ENCODE peak calls at places on chromosomes 13 and 19, in ten cellular contexts. M is GM23338, W is psoas muscle, E is H1, X is IMR-90, K is body of pancreas, S is breast epithelium, G is fibroblast of lung, L is cardiac muscle cell, B is SK-N-SH. Z is an unnamed sample. For H3K36me3 and H3K4me1, the result is how much of the 10 kb centered on the place peaks cover.

GRCh38 chr13:67133476-67133875 is 96.7 kb downstream of the PCDH9 start:
- DNase-seq in M (no peak), W (no peak), E (no peak), X (peak), K (no peak), S (no peak), G (no peak), L (peak), B (no peak), Z (no peak)

GRCh38 chr13:80668452-80668851 is 327.5 kb upstream of the SPRY2 start:
- DNase-seq in M (no peak), W (no peak), E (no peak), X (no peak), K (no peak), S (no peak), G (no peak), L (no peak), B (no peak), Z (no peak)

GRCh38 chr19:45613926-45614725 is 12.1 kb upstream of the GPR4 start:
- DNase-seq in M (no peak), W (no peak), E (no peak), X (peak), K (peak), S (no peak), G (peak), L (peak), B (no peak), Z (no peak)

GRCh38 chr19:14107581-14108461 is 9.7 kb downstream of the PRKACA start:
- DNase-seq in M (no peak), W (peak), E (no peak), X (no peak), K (no peak), S (no peak), G (no peak), L (peak), B (no peak), Z (no peak)

GRCh38 chr19:53809518-53810186 is 14.5 kb downstream of the NLRP12 start:
- DNase-seq in M (peak), W (no peak), E (peak), X (no peak), K (no peak), S (no peak), G (no peak), L (no peak), B (peak), Z (no peak)

GRCh38 chr13:27960362-27961226 is 8.5 kb downstream of the CDX2 start:
- DNase-seq in M (peak), W (no peak), E (no peak), X (no peak), K (peak), S (peak), G (peak), L (peak), B (peak), Z (peak)

GRCh38 chr19:23762884-23763711 is 4.4 kb upstream of the ZNF681 start:
- DNase-seq in M (peak), W (peak), E (peak), X (peak), K (peak), S (peak), G (peak), L (peak), B (peak), Z (peak)

GRCh38 chr13:30735025-30735967 is at the start of gene ALOX5AP:
- DNase-seq in M (no peak), W (no peak), E (no peak), X (no peak), K (no peak), S (no peak), G (no peak), L (no peak), B (no peak), Z (no peak)

GRCh38 chr19:10855879-10856522 is 7.8 kb downstream of the C19orf38 start:
- DNase-seq in M (peak), W (no peak), E (no peak), X (no peak), K (no peak), S (no peak), G (no peak), L (peak), B (peak), Z (no peak)

GRCh38 chr13:73259061-73259908 is 200.5 kb downstream of the KLF5 start:
- DNase-seq in M (no peak), W (no peak), E (no peak), X (peak), K (no peak), S (no peak), G (peak), L (peak), B (no peak), Z (no peak)

GRCh38 chr13:51034906-51035305 is 76.2 kb downstream of the C13orf42 start:
- DNase-seq in M (no peak), W (no peak), E (no peak), X (no peak), K (no peak), S (no peak), G (no peak), L (no peak), B (no peak), Z (no peak)

GRCh38 chr13:95641961-95642621 is 2.4 kb downstream of the DZIP1 start:
- DNase-seq in M (peak), W (peak), E (no peak), X (peak), K (peak), S (no peak), G (peak), L (peak), B (peak), Z (peak)

GRCh38 chr19:14354445-14354844 is 26.8 kb upstream of the ADGRE5 start:
- DNase-seq in M (no peak), W (no peak), E (no peak), X (no peak), K (no peak), S (no peak), G (no peak), L (no peak), B (peak), Z (no peak)

GRCh38 chr19:1424182-1424955 is 13.8 kb upstream of the RPS15 start:
- DNase-seq in M (no peak), W (no peak), E (no peak), X (no peak), K (no peak), S (no peak), G (no peak), L (no peak), B (no peak), Z (no peak)

GRCh38 chr19:30029721-30030510 is 87.9 kb downstream of the URI1 start:
- DNase-seq in M (no peak), W (no peak), E (no peak), X (peak), K (no peak), S (no peak), G (peak), L (no peak), B (no peak), Z (no peak)

GRCh38 chr19:8352134-8352827 is 9.2 kb upstream of the KANK3 start:
- DNase-seq in M (peak), W (peak), E (no peak), X (peak), K (no peak), S (no peak), G (no peak), L (peak), B (no peak), Z (no peak)

GRCh38 chr19:8304841-8305621 is 3.1 kb downstream of the CD320 start:
- DNase-seq in M (peak), W (peak), E (no peak), X (no peak), K (peak), S (peak), G (no peak), L (no peak), B (peak), Z (peak)

GRCh38 chr19:45164577-45165335 is 4.0 kb upstream of the NKPD1 start:
- DNase-seq in M (peak), W (no peak), E (peak), X (peak), K (peak), S (peak), G (peak), L (peak), B (no peak), Z (peak)

GRCh38 chr19:7928741-7929701 is 3.1 kb upstream of the CTXN1 start:
- DNase-seq in M (peak), W (peak), E (no peak), X (peak), K (peak), S (no peak), G (peak), L (peak), B (peak), Z (no peak)

GRCh38 chr13:74675185-74675584 is 541.0 kb upstream of the KLF12 start:
- DNase-seq in M (no peak), W (no peak), E (no peak), X (peak), K (no peak), S (no peak), G (peak), L (no peak), B (no peak), Z (no peak)

GRCh38 chr19:1807695-1808394 is 4.2 kb downstream of the ATP8B3 start:
- DNase-seq in M (no peak), W (peak), E (no peak), X (no peak), K (no peak), S (no peak), G (no peak), L (no peak), B (no peak), Z (no peak)

GRCh38 chr19:7737215-7737614 is 5.3 kb upstream of the CLEC4G start:
- DNase-seq in M (peak), W (no peak), E (no peak), X (no peak), K (no peak), S (no peak), G (no peak), L (no peak), B (no peak), Z (peak)

GRCh38 chr19:46271488-46272197 is 25.2 kb upstream of the HIF3A start:
- DNase-seq in M (no peak), W (no peak), E (no peak), X (peak), K (no peak), S (no peak), G (no peak), L (peak), B (no peak), Z (no peak)

DNA sequence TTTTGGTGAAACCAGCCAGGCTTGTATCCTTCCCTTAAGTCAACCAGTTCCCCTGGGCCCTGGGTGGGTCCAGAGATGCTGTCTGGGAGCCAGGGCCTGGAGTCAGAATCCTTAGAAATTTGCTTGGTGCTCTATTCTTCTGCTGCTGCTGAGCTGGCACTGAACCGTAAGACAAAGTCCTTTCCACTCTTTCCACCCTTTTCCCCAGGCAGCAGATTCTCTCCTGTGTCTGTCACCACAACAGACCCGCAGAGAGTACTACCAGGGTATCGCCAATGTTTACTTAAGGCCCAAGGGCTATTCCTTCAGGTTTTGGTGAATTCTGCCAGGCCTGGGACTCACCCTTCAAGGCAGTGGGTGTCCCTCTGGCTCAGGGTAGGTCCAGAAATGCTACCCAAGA is 12.2 kb downstream of the IFT88 start:
- DNase-seq in M (no peak), W (no peak), E (no peak), X (no peak), K (no peak), S (no peak), G (no peak), L (no peak), B (no peak), Z (no peak)
- H3K36me3 ChIP-seq in M (under half), W (under half), E (under half), X (under half), K (under half), S (under half), G (under half), L (under half), B (half or more), Z (under half)

GRCh38 chr19:55700813-55701212 is 25.8 kb downstream of the EPN1 start:
- DNase-seq in M (no peak), W (no peak), E (no peak), X (no peak), K (no peak), S (no peak), G (no peak), L (no peak), B (no peak), Z (peak)

GRCh38 chr19:55705972-55706371 is 30.9 kb downstream of the EPN1 start:
- DNase-seq in M (no peak), W (no peak), E (no peak), X (no peak), K (no peak), S (no peak), G (no peak), L (no peak), B (no peak), Z (no peak)

GRCh38 chr19:55702131-55702627 is 27.2 kb downstream of the EPN1 start:
- DNase-seq in M (peak), W (no peak), E (no peak), X (no peak), K (peak), S (no peak), G (no peak), L (peak), B (peak), Z (peak)

GRCh38 chr19:55704494-55705245 is 29.6 kb downstream of the EPN1 start:
- DNase-seq in M (peak), W (no peak), E (no peak), X (no peak), K (peak), S (no peak), G (no peak), L (no peak), B (no peak), Z (peak)

GRCh38 chr19:55703790-55704215 is 28.8 kb downstream of the EPN1 start:
- DNase-seq in M (peak), W (no peak), E (peak), X (no peak), K (peak), S (no peak), G (peak), L (peak), B (peak), Z (peak)
- TF ChIP-seq CTCF in M (peak), W (peak), E (peak), X (peak), K (peak), S (peak), G (peak), L (peak), B (peak), Z (peak)

DNA sequence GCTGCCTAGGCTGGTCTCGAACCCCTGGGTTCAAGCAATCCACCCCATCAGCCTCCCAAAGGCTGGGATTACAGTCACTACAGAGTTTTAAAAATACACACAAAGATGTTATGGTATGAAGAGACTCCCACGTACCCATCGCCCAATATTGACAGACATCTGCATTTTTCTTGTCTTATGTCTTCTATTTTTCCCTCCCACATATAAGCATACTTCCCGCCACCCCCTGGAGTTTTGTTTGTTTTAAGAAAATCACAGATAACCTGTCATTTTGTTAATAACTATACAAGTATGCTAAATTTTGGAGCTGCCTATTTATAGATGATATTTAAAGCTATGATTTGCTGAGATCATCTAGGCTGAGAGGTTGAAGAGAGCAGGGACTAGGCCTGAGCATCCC is 6.2 kb upstream of the SMG9 start:
- DNase-seq in M (no peak), W (no peak), E (no peak), X (peak), K (no peak), S (no peak), G (no peak), L (no peak), B (no peak), Z (no peak)
- H3K4me1 ChIP-seq in M (under half), W (under half), E (under half), X (under half), K (under half), S (under half), G (under half), L (under half), B (under half), Z (under half)

GRCh38 chr13:113507564-113508210 is 17.2 kb upstream of the DCUN1D2 start:
- DNase-seq in M (no peak), W (no peak), E (no peak), X (no peak), K (no peak), S (no peak), G (no peak), L (no peak), B (no peak), Z (no peak)

GRCh38 chr13:113510871-113511270 is 20.4 kb upstream of the DCUN1D2 start:
- DNase-seq in M (no peak), W (no peak), E (no peak), X (no peak), K (no peak), S (no peak), G (no peak), L (no peak), B (no peak), Z (no peak)

GRCh38 chr13:113511361-113511760 is 20.9 kb upstream of the DCUN1D2 start:
- DNase-seq in M (no peak), W (no peak), E (no peak), X (no peak), K (no peak), S (no peak), G (no peak), L (no peak), B (no peak), Z (no peak)

GRCh38 chr13:113508531-113509254 is 18.2 kb upstream of the DCUN1D2 start:
- DNase-seq in M (no peak), W (no peak), E (no peak), X (no peak), K (no peak), S (no peak), G (no peak), L (no peak), B (no peak), Z (no peak)

DNA sequence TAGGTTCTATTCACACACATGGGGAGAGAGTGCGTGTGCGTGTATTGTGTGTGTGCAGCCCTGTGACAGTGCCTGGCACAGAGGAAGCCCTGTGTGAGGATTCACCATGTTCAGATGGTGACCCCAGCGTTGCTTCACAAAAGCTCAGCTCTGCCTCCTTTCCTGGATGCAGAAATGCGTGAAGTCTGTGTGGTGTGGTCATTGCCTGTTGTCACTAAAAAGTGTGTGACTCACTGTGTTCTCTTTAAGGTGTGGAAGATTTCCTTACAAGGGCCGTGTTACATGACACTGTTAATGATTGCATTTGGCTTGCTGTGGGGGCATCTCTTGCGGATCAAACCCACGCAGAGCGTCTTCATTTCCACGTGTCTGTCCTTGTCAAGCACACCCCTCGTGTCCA is 19.5 kb upstream of the DCUN1D2 start:
- DNase-seq in M (no peak), W (no peak), E (no peak), X (no peak), K (no peak), S (no peak), G (no peak), L (no peak), B (no peak), Z (no peak)
- H3K36me3 ChIP-seq in M (under half), W (under half), E (under half), X (half or more), K (under half), S (under half), G (under half), L (under half), B (under half), Z (under half)

GRCh38 chr19:12864721-12865715 is 16.2 kb downstream of the DNASE2 start:
- DNase-seq in M (no peak), W (no peak), E (no peak), X (no peak), K (peak), S (no peak), G (no peak), L (no peak), B (no peak), Z (no peak)

GRCh38 chr19:12866416-12867119 is 14.7 kb downstream of the DNASE2 start:
- DNase-seq in M (peak), W (no peak), E (no peak), X (no peak), K (no peak), S (no peak), G (no peak), L (no peak), B (no peak), Z (no peak)

GRCh38 chr19:12865746-12866415 is 15.4 kb downstream of the DNASE2 start:
- DNase-seq in M (peak), W (no peak), E (no peak), X (no peak), K (no peak), S (no peak), G (no peak), L (no peak), B (no peak), Z (no peak)

GRCh38 chr19:12868540-12869112 is 12.6 kb downstream of the DNASE2 start:
- DNase-seq in M (peak), W (no peak), E (no peak), X (no peak), K (no peak), S (no peak), G (no peak), L (no peak), B (peak), Z (no peak)

DNA sequence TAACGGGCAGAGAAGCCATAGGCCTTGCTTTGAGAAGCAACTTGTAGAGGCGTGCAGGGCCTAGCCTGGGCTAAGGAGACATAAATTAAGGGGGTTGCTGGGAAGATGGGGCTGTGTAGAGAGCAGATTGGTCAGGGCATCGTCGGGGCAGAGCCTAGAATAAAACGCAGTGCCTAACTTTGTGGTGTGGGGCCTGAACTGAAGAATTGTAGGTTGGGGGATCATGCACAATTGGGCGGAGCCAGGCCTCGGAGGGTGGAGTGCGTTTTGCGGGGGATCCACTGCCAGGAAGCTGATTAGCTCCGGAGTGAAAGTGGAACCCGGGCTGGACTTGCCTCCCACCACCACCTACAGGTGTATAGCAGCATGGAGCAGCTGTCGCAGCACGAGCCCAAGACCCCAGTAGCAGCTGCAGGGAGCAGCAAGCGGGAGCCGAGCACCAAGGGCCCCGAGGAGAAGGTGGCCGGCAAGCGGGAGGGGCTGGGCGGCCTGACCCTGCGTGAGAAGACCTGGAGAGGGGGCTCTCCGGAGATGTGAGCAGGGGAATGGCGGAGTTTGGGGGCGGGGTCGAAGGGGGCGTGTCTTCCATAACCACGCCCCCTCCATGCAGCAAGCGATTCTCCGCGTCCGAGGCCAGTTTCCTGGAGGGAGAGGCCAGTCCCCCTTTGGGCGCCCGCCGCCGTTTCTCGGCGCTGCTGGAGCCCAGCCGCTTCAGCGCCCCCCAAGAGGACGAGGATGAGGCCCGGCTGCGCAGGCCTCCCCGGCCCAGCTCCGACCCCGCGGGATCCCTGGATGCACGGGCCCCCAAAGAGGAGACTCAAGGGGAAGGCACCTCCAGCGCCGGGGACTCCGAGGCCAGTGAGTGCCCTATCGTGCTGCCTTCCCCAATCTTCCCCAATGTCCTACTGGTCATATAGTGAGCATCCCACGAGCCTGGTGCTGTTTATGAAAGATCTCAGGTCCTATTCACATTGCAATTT is 13.8 kb downstream of the DNASE2 start:
- DNase-seq in M (peak), W (peak), E (peak), X (peak), K (peak), S (no peak), G (peak), L (peak), B (peak), Z (peak)
- TF ChIP-seq CTCF in M (peak), W (no peak), E (peak), X (no peak), K (no peak), S (no peak), G (no peak), L (no peak), B (no peak), Z (no peak)

Z was measured in upper lobe of right lung.